ENCODE peak calls at places on chromosomes 11 and 22, in four cellular contexts. G is IMR-90, X is osteocyte, S is tibial nerve. H is an unnamed sample.

GRCh38 chr22:36374603-36375024 is 13.2 kb downstream of the MYH9 start:
- DNase-seq in G (peak; percentile 77), X (no peak), S (no peak), H (peak; percentile 56)

GRCh38 chr11:110093407-110094297 is 460 bp downstream of the ZC3H12C start:
- DNase-seq in G (peak; percentile 51), X (peak; percentile 87), S (peak; percentile 39), H (peak; percentile 31)

GRCh38 chr11:44112083-44112865 is 16.8 kb downstream of the EXT2 start:
- DNase-seq in G (peak; percentile 76), X (no peak), S (no peak), H (peak; percentile 85)

GRCh38 chr11:125649465-125650166 is 24.7 kb downstream of the CHEK1 start:
- DNase-seq in G (no peak), X (no peak), S (no peak), H (no peak)

GRCh38 chr11:96147186-96147585 is 195.8 kb downstream of the MAML2 start:
- DNase-seq in G (no peak), X (no peak), S (no peak), H (no peak)

GRCh38 chr11:34632105-34632780 is 11.3 kb downstream of the EHF start:
- DNase-seq in G (no peak), X (no peak), S (no peak), H (no peak)

GRCh38 chr11:132072044-132072879 is 701.8 kb downstream of the NTM start:
- DNase-seq in G (peak; percentile 99), X (no peak), S (no peak), H (peak; percentile 98)

GRCh38 chr11:77879218-77879617 is 58.3 kb downstream of the AAMDC start:
- DNase-seq in G (peak; percentile 50), X (no peak), S (peak; percentile 79), H (no peak)

GRCh38 chr11:10818594-10818993 is 9.9 kb upstream of the EIF4G2 start:
- DNase-seq in G (peak; percentile 95), X (no peak), S (no peak), H (peak; percentile 85)

GRCh38 chr11:78744202-78744601 is 169.5 kb upstream of the NARS2 start:
- DNase-seq in G (no peak), X (no peak), S (no peak), H (no peak)

GRCh38 chr22:38261478-38261803 is 11.4 kb downstream of the TMEM184B start:
- DNase-seq in G (no peak), X (no peak), S (no peak), H (no peak)

GRCh38 chr22:38259370-38259769 is 13.4 kb downstream of the TMEM184B start:
- DNase-seq in G (no peak), X (no peak), S (no peak), H (no peak)

GRCh38 chr22:38264322-38264843 is 8.4 kb downstream of the TMEM184B start:
- DNase-seq in G (no peak), X (no peak), S (no peak), H (no peak)

GRCh38 chr22:38260760-38261477 is 11.9 kb downstream of the TMEM184B start:
- DNase-seq in G (peak; percentile 29), X (no peak), S (no peak), H (no peak)

GRCh38 chr22:38262051-38262795 is 10.6 kb downstream of the TMEM184B start:
- DNase-seq in G (no peak), X (no peak), S (no peak), H (no peak)
- TF ChIP-seq CTCF in G (peak; percentile 33), X (peak; percentile 25), S (peak; percentile 60), H (peak; percentile 68)

DNA sequence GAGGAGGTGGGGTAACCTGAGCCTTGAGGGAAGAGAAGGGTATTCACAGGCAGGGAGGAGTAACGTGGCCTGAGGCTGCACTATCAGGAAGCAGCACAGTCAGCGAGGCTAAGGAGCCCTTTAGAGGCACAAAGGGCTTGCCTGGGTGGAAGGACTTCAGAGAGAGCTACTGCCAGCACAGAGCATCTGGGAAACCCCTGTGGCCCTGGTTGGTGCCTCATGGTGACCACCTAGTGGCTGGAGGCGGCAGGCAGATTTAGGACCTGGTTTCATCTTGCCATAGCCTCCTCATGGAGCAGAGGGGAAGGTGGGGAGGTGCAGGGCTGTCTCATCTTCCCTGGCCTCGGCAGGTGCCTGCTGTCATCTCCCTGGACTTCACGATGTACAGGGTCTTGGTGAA is 64.5 kb downstream of the MPPED1 start:
- DNase-seq in G (no peak), X (no peak), S (no peak), H (no peak)
- TF ChIP-seq CTCF in G (no peak), X (no peak), S (no peak), H (no peak)

GRCh38 chr11:73296501-73297230 is 11.4 kb upstream of the ARHGEF17 start:
- DNase-seq in G (no peak), X (no peak), S (no peak), H (no peak)
- TF ChIP-seq CTCF in G (no peak), X (no peak), S (no peak), H (no peak)

GRCh38 chr11:3344775-3345174 is 34.2 kb downstream of the ZNF195 start:
- DNase-seq in G (no peak), X (no peak), S (no peak), H (no peak)

GRCh38 chr11:3344327-3344726 is 34.6 kb downstream of the ZNF195 start:
- DNase-seq in G (no peak), X (no peak), S (no peak), H (no peak)

GRCh38 chr11:3338569-3339565 is 40.1 kb downstream of the ZNF195 start:
- DNase-seq in G (no peak), X (peak; percentile 71), S (no peak), H (no peak)

GRCh38 chr11:3340025-3340424 is 38.9 kb downstream of the ZNF195 start:
- DNase-seq in G (peak; percentile 85), X (no peak), S (no peak), H (peak; percentile 85)

GRCh38 chr11:3341298-3341697 is 37.6 kb downstream of the ZNF195 start:
- DNase-seq in G (no peak), X (no peak), S (peak; percentile 81), H (peak; percentile 27)
- TF ChIP-seq CTCF in G (peak; percentile 45), X (peak; percentile 38), S (peak; percentile 71), H (peak; percentile 83)

GRCh38 chr11:32331098-32331497 is 104.2 kb downstream of the WT1 start:
- DNase-seq in G (no peak), X (no peak), S (no peak), H (no peak)

GRCh38 chr11:32332990-32333334 is 102.4 kb downstream of the WT1 start:
- DNase-seq in G (no peak), X (no peak), S (no peak), H (no peak)

GRCh38 chr11:32333335-32333991 is 101.9 kb downstream of the WT1 start:
- DNase-seq in G (peak; percentile 24), X (no peak), S (peak; percentile 71), H (no peak)

GRCh38 chr11:32331792-32332191 is 103.5 kb downstream of the WT1 start:
- DNase-seq in G (no peak), X (no peak), S (no peak), H (no peak)

GRCh38 chr11:32334822-32335221 is 100.5 kb downstream of the WT1 start:
- DNase-seq in G (no peak), X (no peak), S (no peak), H (no peak)
- TF ChIP-seq CTCF in G (peak; percentile 4), X (peak; percentile 13), S (no peak), H (peak; percentile 47)

GRCh38 chr11:122656631-122657101 is 1.1 kb downstream of the UBASH3B start:
- DNase-seq in G (peak; percentile 56), X (no peak), S (peak; percentile 15), H (peak; percentile 24)
- TF ChIP-seq CTCF in G (peak; percentile 2), X (no peak), S (no peak), H (peak; percentile 24)

DNA sequence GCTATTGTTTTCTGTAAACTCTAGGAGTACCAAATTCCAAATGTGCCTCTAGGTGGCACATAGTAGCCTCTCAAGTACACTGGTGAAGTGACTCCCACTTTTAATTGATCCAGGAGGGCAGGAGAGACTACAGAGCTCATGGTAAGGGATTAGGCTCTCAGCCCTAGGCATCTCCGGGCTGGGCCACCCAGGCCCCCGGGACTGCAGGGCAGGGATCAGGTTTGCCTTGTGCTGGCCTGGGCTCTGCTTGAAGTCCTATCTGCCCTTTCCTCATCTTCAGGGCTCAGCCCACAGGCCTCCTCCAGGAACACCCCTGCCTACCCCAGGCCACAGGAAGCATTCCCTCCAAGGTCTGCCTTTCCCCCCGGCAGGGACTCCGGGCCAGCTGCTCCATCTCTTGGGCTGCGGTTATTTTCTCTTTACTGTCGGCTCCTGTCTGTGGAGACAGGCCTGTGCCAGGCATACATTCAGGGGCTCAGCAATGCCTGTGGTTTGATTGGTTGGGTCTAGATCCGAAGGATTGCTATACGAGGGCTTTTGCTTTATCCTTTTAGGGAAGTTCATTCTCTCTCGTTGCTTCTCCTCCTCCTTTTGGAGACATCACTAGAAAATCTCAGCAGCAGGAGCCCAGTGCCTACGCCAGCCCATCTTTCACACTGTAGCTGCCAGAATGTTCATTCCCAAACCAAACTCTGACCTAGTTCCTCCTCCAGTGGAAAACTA is 32.8 kb downstream of the PARVA start:
- DNase-seq in G (peak; percentile 51), X (no peak), S (no peak), H (peak; percentile 62)
- TF ChIP-seq CTCF in G (peak; percentile 23), X (peak; percentile 53), S (no peak), H (peak; percentile 71)

GRCh38 chr11:70471254-70471653 is 72.9 kb downstream of the CTTN start:
- DNase-seq in G (no peak), X (no peak), S (peak; percentile 24), H (peak; percentile 14)
- TF ChIP-seq CTCF in G (peak; percentile 16), X (peak; percentile 29), S (peak; percentile 22), H (peak; percentile 38)

GRCh38 chr11:74731301-74732094 is at the start of gene CHRDL2:
- DNase-seq in G (peak; percentile 34), X (no peak), S (no peak), H (no peak)
- TF ChIP-seq CTCF in G (no peak), X (no peak), S (no peak), H (no peak)

DNA sequence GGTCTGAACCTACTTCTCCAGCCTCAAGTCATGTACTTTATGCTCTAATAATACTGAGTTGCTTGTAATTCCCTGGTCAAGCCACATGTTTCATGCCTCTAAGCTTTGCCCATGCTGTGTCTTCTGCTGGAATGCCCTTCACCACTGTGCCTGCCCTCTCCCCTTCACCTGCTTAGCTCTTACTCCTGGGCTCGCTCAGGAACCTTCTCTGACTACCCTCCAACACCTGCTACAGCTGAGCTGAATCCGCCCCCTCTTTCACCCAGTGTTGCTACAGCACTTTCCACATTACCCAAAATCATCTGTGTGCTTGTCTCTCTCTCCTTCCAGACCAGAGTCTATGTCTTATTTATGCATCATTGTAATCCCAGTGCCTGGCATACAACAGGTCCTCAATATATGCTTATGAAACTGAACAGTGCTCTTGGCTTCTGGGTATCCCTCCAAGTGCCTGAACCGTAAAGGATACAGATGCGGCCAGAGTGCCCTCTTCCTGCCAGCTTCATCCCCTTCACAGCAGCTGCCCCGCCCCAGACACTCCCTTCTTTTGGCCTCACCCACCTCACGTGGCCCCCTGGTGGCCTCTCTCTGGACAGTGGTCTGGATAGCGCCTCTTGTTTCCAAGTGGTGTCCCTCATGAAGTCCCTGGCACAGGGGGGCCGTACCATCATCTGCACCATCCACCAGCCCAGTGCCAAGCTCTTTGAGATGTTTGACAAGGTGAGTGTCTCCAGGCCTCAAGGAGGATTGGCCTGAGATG is 7.1 kb downstream of the ABCG4 start:
- DNase-seq in G (no peak), X (no peak), S (no peak), H (no peak)
- TF ChIP-seq CTCF in G (peak; percentile 3), X (no peak), S (no peak), H (peak; percentile 64)

H was measured in HFFc6.